ENCODE peak calls at places on chromosomes 4 and X, in four cellular contexts. D is left ventricle myocardium inferior, I is NCI-H1092, H is cardiac fibroblast. K is an unnamed sample.

GRCh38 chrX:47643926-47644325 is 6.4 kb downstream of the ELK1 start:
- DNase-seq in D (no peak), I (no peak), H (peak), K (no peak)

GRCh38 chr4:610411-611261 is 14.7 kb upstream of the PDE6B start:
- DNase-seq in D (peak), I (peak), H (peak), K (no peak)

GRCh38 chr4:11597506-11597905 is 168.8 kb upstream of the HS3ST1 start:
- DNase-seq in D (no peak), I (no peak), H (no peak), K (no peak)

GRCh38 chr4:153513596-153513995 is 47.4 kb downstream of the TMEM131L start:
- DNase-seq in D (no peak), I (no peak), H (peak), K (no peak)

GRCh38 chr4:87497141-87497540 is 32.0 kb downstream of the SPARCL1 start:
- DNase-seq in D (no peak), I (no peak), H (no peak), K (no peak)

GRCh38 chrX:13759152-13759718 is 24.7 kb downstream of the OFD1 start:
- DNase-seq in D (no peak), I (no peak), H (no peak), K (no peak)

GRCh38 chr4:103443324-103443723 is 245.2 kb upstream of the CENPE start:
- DNase-seq in D (no peak), I (no peak), H (peak), K (no peak)

GRCh38 chr4:2362286-2363055 is 56.0 kb downstream of the ZFYVE28 start:
- DNase-seq in D (no peak), I (no peak), H (no peak), K (no peak)

GRCh38 chr4:51866835-51867234 is 23.9 kb downstream of the DCUN1D4 start:
- DNase-seq in D (peak), I (no peak), H (no peak), K (no peak)

GRCh38 chr4:17544205-17544604 is 29.2 kb downstream of the CLRN2 start:
- DNase-seq in D (no peak), I (peak), H (peak), K (no peak)

GRCh38 chr4:6701371-6701770 is 7.7 kb downstream of the S100P start:
- DNase-seq in D (no peak), I (no peak), H (no peak), K (no peak)

GRCh38 chrX:97039363-97040029 is 155.8 kb downstream of the RPA4 start:
- DNase-seq in D (peak), I (no peak), H (peak), K (no peak)

GRCh38 chrX:123267220-123267619 is 83.1 kb downstream of the GRIA3 start:
- DNase-seq in D (no peak), I (no peak), H (peak), K (no peak)

GRCh38 chr4:163165217-163166017 is 1.3 kb downstream of the NAF1 start:
- DNase-seq in D (no peak), I (no peak), H (no peak), K (no peak)

GRCh38 chrX:68163446-68163845 is 269.8 kb downstream of the OPHN1 start:
- DNase-seq in D (no peak), I (no peak), H (peak), K (no peak)

GRCh38 chr4:83691998-83692397 is 156.1 kb downstream of the GPAT3 start:
- DNase-seq in D (no peak), I (no peak), H (no peak), K (no peak)

GRCh38 chr4:122663814-122664610 is 43.1 kb upstream of the IL21 start:
- DNase-seq in D (no peak), I (no peak), H (peak), K (no peak)

GRCh38 chrX:54639346-54640102 is 109.5 kb downstream of the GNL3L start:
- DNase-seq in D (peak), I (peak), H (peak), K (peak)

GRCh38 chr4:137343221-137343620 is 189.1 kb downstream of the PCDH18 start:
- DNase-seq in D (no peak), I (no peak), H (peak), K (no peak)

GRCh38 chr4:788636-789297 is 37.2 kb downstream of the CPLX1 start:
- DNase-seq in D (no peak), I (no peak), H (no peak), K (no peak)

GRCh38 chr4:68361146-68361589 is 11.3 kb upstream of the YTHDC1 start:
- DNase-seq in D (no peak), I (no peak), H (peak), K (no peak)

GRCh38 chr4:172308078-172308477 is 494.9 kb downstream of the GALNTL6 start:
- DNase-seq in D (no peak), I (no peak), H (no peak), K (no peak)

GRCh38 chr4:52704133-52704532 is 45.0 kb upstream of the USP46 start:
- DNase-seq in D (no peak), I (no peak), H (peak), K (no peak)

GRCh38 chrX:131068945-131069719 is 11.0 kb downstream of the ARHGAP36 start:
- DNase-seq in D (no peak), I (no peak), H (peak), K (no peak)

GRCh38 chrX:150635952-150636351 is 57.2 kb upstream of the MTMR1 start:
- DNase-seq in D (no peak), I (no peak), H (peak), K (no peak)

GRCh38 chr4:7381890-7382633 is 52.7 kb downstream of the PSAPL1 start:
- DNase-seq in D (no peak), I (no peak), H (no peak), K (no peak)

GRCh38 chr4:122689972-122690371 is 42.5 kb upstream of the BBS12 start:
- DNase-seq in D (no peak), I (no peak), H (no peak), K (no peak)

GRCh38 chr4:42562016-42562415 is 94.9 kb downstream of the ATP8A1 start:
- DNase-seq in D (no peak), I (no peak), H (no peak), K (no peak)

GRCh38 chr4:128385683-128386304 is 98.2 kb upstream of the PGRMC2 start:
- DNase-seq in D (no peak), I (no peak), H (peak), K (no peak)

GRCh38 chr4:54400802-54401201 is 171.7 kb downstream of the PDGFRA start:
- DNase-seq in D (no peak), I (no peak), H (peak), K (no peak)

GRCh38 chr4:92232566-92232965 is 71.2 kb upstream of the GRID2 start:
- DNase-seq in D (no peak), I (no peak), H (peak), K (no peak)

GRCh38 chr4:137664055-137664405 is 131.7 kb upstream of the PCDH18 start:
- DNase-seq in D (no peak), I (no peak), H (peak), K (no peak)

GRCh38 chr4:152515678-152516077 is 20.2 kb downstream of the FBXW7 start:
- DNase-seq in D (no peak), I (no peak), H (peak), K (no peak)

GRCh38 chr4:18859468-18859867 is 837.9 kb upstream of the LCORL start:
- DNase-seq in D (no peak), I (no peak), H (no peak), K (no peak)

K was measured in lung.